ENCODE peak calls at places on chromosomes 7 and 10, in ten cellular contexts. G, N, Q, F, X, I, M, Z, T and A are unnamed samples.

GRCh38 chr10:110746254-110746826 is 102.2 kb downstream of the RBM20 start:
- DNase-seq in G (peak; percentile 59), N (peak; percentile 63), Q (peak; percentile 76), F (peak; percentile 80), X (no peak), I (peak; percentile 77), M (peak; percentile 24), Z (peak; percentile 43), T (peak; percentile 82), A (peak; percentile 82)

GRCh38 chr7:138074121-138074520 is 2.1 kb upstream of the AKR1D1 start:
- DNase-seq in G (no peak), N (no peak), Q (no peak), F (no peak), X (no peak), I (no peak), M (no peak), Z (no peak), T (no peak), A (no peak)

GRCh38 chr7:74572301-74573090 is 85.0 kb upstream of the GTF2I start:
- DNase-seq in G (no peak), N (no peak), Q (no peak), F (no peak), X (no peak), I (no peak), M (no peak), Z (no peak), T (no peak), A (no peak)

GRCh38 chr10:22427890-22428571 is 82.7 kb downstream of the SPAG6 start:
- DNase-seq in G (no peak), N (no peak), Q (no peak), F (no peak), X (no peak), I (no peak), M (no peak), Z (no peak), T (no peak), A (no peak)

GRCh38 chr7:127792528-127793342 is 140.7 kb downstream of the SND1 start:
- DNase-seq in G (peak; percentile 33), N (no peak), Q (no peak), F (peak; percentile 58), X (no peak), I (peak; percentile 22), M (no peak), Z (no peak), T (peak; percentile 52), A (peak; percentile 38)

GRCh38 chr7:13091974-13092707 is 404.7 kb downstream of the ARL4A start:
- DNase-seq in G (no peak), N (no peak), Q (no peak), F (no peak), X (no peak), I (no peak), M (no peak), Z (no peak), T (no peak), A (no peak)

GRCh38 chr10:117266400-117266799 is 25.5 kb downstream of the SLC18A2 start:
- DNase-seq in G (no peak), N (no peak), Q (no peak), F (no peak), X (no peak), I (no peak), M (no peak), Z (no peak), T (no peak), A (no peak)

GRCh38 chr7:98628916-98629525 is 11.9 kb downstream of the NPTX2 start:
- DNase-seq in G (peak; percentile 70), N (no peak), Q (no peak), F (no peak), X (no peak), I (no peak), M (no peak), Z (no peak), T (no peak), A (no peak)

GRCh38 chr10:69172241-69172998 is 7.6 kb upstream of the SUPV3L1 start:
- DNase-seq in G (no peak), N (no peak), Q (no peak), F (no peak), X (no peak), I (no peak), M (no peak), Z (no peak), T (no peak), A (no peak)

GRCh38 chr7:99109108-99110051 is 34.5 kb downstream of the SMURF1 start:
- DNase-seq in G (no peak), N (no peak), Q (no peak), F (no peak), X (no peak), I (no peak), M (no peak), Z (peak; percentile 22), T (no peak), A (no peak)

GRCh38 chr7:70907594-70907993 is 224.3 kb upstream of the GALNT17 start:
- DNase-seq in G (no peak), N (no peak), Q (no peak), F (no peak), X (no peak), I (no peak), M (no peak), Z (no peak), T (no peak), A (no peak)

GRCh38 chr7:44965441-44965903 is 13.3 kb downstream of the MYO1G start:
- DNase-seq in G (no peak), N (no peak), Q (no peak), F (no peak), X (no peak), I (no peak), M (no peak), Z (no peak), T (no peak), A (no peak)

GRCh38 chr7:985915-986741 is 3.1 kb downstream of the CYP2W1 start:
- DNase-seq in G (no peak), N (no peak), Q (no peak), F (no peak), X (no peak), I (peak; percentile 68), M (no peak), Z (no peak), T (peak; percentile 54), A (no peak)

GRCh38 chr10:80504158-80504811 is 33.4 kb upstream of the SH2D4B start:
- DNase-seq in G (peak; percentile 29), N (no peak), Q (no peak), F (peak; percentile 73), X (no peak), I (no peak), M (no peak), Z (no peak), T (no peak), A (peak; percentile 59)

GRCh38 chr7:87759511-87759910 is 116.6 kb downstream of the SLC25A40 start:
- DNase-seq in G (no peak), N (no peak), Q (no peak), F (no peak), X (no peak), I (no peak), M (no peak), Z (no peak), T (no peak), A (no peak)
- H3K4me3 ChIP-seq in G (no peak overlapping the region), N (no peak overlapping the region), Q (no peak overlapping the region), F (no peak overlapping the region), X (no peak overlapping the region), I (no peak overlapping the region), M (no peak overlapping the region), Z (no peak overlapping the region), T (no peak overlapping the region), A (no peak overlapping the region)

DNA sequence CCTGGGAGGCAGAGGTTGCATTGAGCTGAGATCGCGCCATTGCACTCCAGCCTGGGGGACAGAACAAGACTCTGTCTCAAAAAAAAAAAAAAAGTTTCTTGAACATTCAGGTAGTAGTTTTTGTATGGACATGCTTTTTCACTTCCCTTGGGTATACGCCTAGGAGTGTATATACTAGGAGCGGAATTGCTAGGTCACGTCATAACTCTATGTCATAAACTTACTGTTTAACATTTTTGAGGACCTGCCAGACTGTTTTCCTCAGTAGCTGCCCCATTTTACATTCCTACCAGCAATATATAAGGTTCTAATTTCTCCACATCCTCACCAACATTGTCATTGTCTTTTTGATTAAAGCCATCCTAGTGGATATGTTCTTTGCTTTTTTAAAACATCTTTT is 51.6 kb downstream of the MKI67 start:
- DNase-seq in G (no peak), N (no peak), Q (no peak), F (no peak), X (no peak), I (no peak), M (no peak), Z (no peak), T (no peak), A (no peak)
- H3K36me3 ChIP-seq in G (no peaks in the 10 kb centered on the region), N (peaks cover 59% of the 10 kb centered on the region), Q (peaks cover 5% of the 10 kb centered on the region), F (no peaks in the 10 kb centered on the region), X (peaks cover under 1% of the 10 kb centered on the region), I (no peaks in the 10 kb centered on the region), M (peaks cover 76% of the 10 kb centered on the region), Z (peaks cover 13% of the 10 kb centered on the region), T (no peaks in the 10 kb centered on the region), A (peaks cover 5% of the 10 kb centered on the region)

GRCh38 chr7:157757776-157758467 is 421.1 kb downstream of the DNAJB6 start:
- DNase-seq in G (no peak), N (no peak), Q (no peak), F (no peak), X (peak; percentile 26), I (no peak), M (no peak), Z (no peak), T (no peak), A (no peak)
- H3K9me3 ChIP-seq in G (no peaks in the 10 kb centered on the region), N (no peaks in the 10 kb centered on the region), Q (peaks cover 18% of the 10 kb centered on the region), F (no peaks in the 10 kb centered on the region), X (no peaks in the 10 kb centered on the region), I (no peaks in the 10 kb centered on the region), M (no peaks in the 10 kb centered on the region), Z (no peaks in the 10 kb centered on the region), T (no peaks in the 10 kb centered on the region), A (no peaks in the 10 kb centered on the region)

GRCh38 chr7:134694767-134695166 is 48.1 kb downstream of the BPGM start:
- DNase-seq in G (no peak), N (no peak), Q (no peak), F (no peak), X (no peak), I (no peak), M (no peak), Z (no peak), T (no peak), A (no peak)

GRCh38 chr7:134694299-134694698 is 47.6 kb downstream of the BPGM start:
- DNase-seq in G (no peak), N (no peak), Q (no peak), F (no peak), X (no peak), I (no peak), M (no peak), Z (no peak), T (no peak), A (no peak)

GRCh38 chr7:134695321-134695860 is 48.7 kb downstream of the BPGM start:
- DNase-seq in G (no peak), N (no peak), Q (no peak), F (no peak), X (no peak), I (no peak), M (no peak), Z (no peak), T (no peak), A (no peak)

GRCh38 chr7:134697487-134697886 is 50.8 kb downstream of the BPGM start:
- DNase-seq in G (no peak), N (no peak), Q (no peak), F (no peak), X (no peak), I (no peak), M (no peak), Z (no peak), T (no peak), A (no peak)

DNA sequence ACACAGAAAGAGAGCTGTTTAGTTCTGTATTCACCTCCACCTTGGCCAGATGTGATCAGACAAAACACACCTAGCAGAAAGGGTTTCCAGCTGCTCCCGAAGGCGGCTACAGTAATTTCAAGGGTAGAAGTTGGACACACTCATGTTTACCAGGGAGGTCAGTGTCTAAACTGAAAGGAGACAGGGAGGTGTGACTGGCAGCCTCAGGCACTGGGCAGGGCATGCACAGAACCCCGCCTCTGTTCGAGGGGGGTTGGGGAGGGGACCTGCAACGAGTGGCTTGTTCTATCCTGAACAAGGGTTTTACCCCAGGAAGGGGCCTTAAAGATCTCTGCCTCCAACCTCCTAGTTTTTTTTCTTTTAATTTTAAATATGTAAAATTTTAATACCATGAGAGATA is 49.6 kb downstream of the BPGM start:
- DNase-seq in G (no peak), N (no peak), Q (no peak), F (no peak), X (no peak), I (no peak), M (no peak), Z (no peak), T (no peak), A (no peak)
- H3K4me3 ChIP-seq in G (no peak overlapping the region), N (no peak overlapping the region), Q (no peak overlapping the region), F (no peak overlapping the region), X (no peak overlapping the region), I (no peak overlapping the region), M (no peak overlapping the region), Z (no peak overlapping the region), T (no peak overlapping the region), A (no peak overlapping the region)